ENCODE peak calls at places on chromosomes 4 and X, in six cellular contexts. J is T-helper 2 cell; G is NCI-H446 treated with DMSO at 0.1 percent for 48 hours; H is central memory CD4-positive, alpha-beta T cell; Z is CD8-positive, alpha-beta T cell; T is BE2C. R is an unnamed sample.
A peak's percentile ranks its signal among the peaks of the same experiment; 100 is the strongest.

GRCh38 chrX:18422886-18423285 is 2.5 kb upstream of the CDKL5 start:
- DNase-seq in J (no peak), T (no peak), Z (no peak), H (no peak), G (no peak), R (no peak)

GRCh38 chr4:8192748-8193738 is 6.0 kb upstream of the SH3TC1 start:
- DNase-seq in G (no peak), Z (no peak), T (peak; percentile 83), J (no peak), H (no peak), R (peak; percentile 64)

GRCh38 chr4:140054861-140055260 is 99.1 kb downstream of the MAML3 start:
- DNase-seq in Z (no peak), T (no peak), G (no peak), J (no peak), H (no peak), R (no peak)

GRCh38 chr4:77878176-77878575 is 15.5 kb downstream of the MRPL1 start:
- DNase-seq in H (no peak), T (no peak), J (no peak), G (no peak), Z (no peak), R (peak; percentile 70)

GRCh38 chr4:77954690-77955089 is 92.1 kb downstream of the MRPL1 start:
- DNase-seq in Z (no peak), J (no peak), H (no peak), G (no peak), T (no peak), R (no peak)

GRCh38 chr4:1534076-1534872 is 128.0 kb upstream of the NKX1-1 start:
- DNase-seq in H (no peak), G (no peak), Z (no peak), T (no peak), J (no peak), R (no peak)

GRCh38 chr4:128468485-128468989 is 180.9 kb upstream of the PGRMC2 start:
- DNase-seq in H (no peak), J (no peak), T (peak; percentile 57), Z (no peak), G (peak; percentile 52), R (peak; percentile 96)

GRCh38 chr4:111628437-111628836 is 516.8 kb upstream of the FAM241A start:
- DNase-seq in T (no peak), H (no peak), Z (no peak), G (no peak), J (no peak), R (no peak)

GRCh38 chrX:47802589-47802988 is 34.1 kb upstream of the ZNF81 start:
- DNase-seq in Z (no peak), H (no peak), J (no peak), T (peak; percentile 23), G (no peak), R (peak; percentile 43)

GRCh38 chr4:81162752-81163458 is 52.1 kb downstream of the PRKG2 start:
- DNase-seq in Z (no peak), T (no peak), H (no peak), J (no peak), G (no peak), R (no peak)

GRCh38 chr4:88672987-88673386 is 24.6 kb downstream of the NAP1L5 start:
- DNase-seq in J (no peak), H (no peak), T (peak; percentile 35), Z (no peak), G (no peak), R (peak; percentile 41)

GRCh38 chr4:17578482-17578891 is 1.5 kb downstream of the LAP3 start:
- DNase-seq in G (no peak), J (no peak), Z (no peak), H (peak; percentile 3), T (no peak), R (no peak)

GRCh38 chr4:71867598-71867997 is 83.7 kb upstream of the GC start:
- DNase-seq in H (no peak), J (no peak), T (no peak), Z (no peak), G (no peak), R (peak; percentile 4)

GRCh38 chr4:53576676-53577372 is 14.5 kb downstream of the LNX1 start:
- DNase-seq in G (no peak), T (no peak), J (no peak), H (no peak), Z (no peak), R (no peak)

GRCh38 chr4:186760576-186760975 is 36.9 kb upstream of the FAT1 start:
- DNase-seq in T (no peak), H (no peak), G (no peak), J (no peak), Z (no peak), R (peak; percentile 99)

GRCh38 chrX:115559672-115560071 is 1.3 kb upstream of the PLS3 start:
- DNase-seq in G (no peak), T (no peak), H (no peak), J (no peak), Z (no peak), R (peak; percentile 78)

GRCh38 chr4:2075987-2076907 is 17.1 kb downstream of the NAT8L start:
- DNase-seq in Z (no peak), G (no peak), T (no peak), J (no peak), H (no peak), R (no peak)

GRCh38 chr4:91990726-91991125 is 313.0 kb upstream of the GRID2 start:
- DNase-seq in T (no peak), H (no peak), G (no peak), J (no peak), Z (no peak), R (no peak)

GRCh38 chr4:172982151-172982590 is 186.4 kb upstream of the GALNT7 start:
- DNase-seq in J (no peak), H (no peak), T (no peak), G (no peak), Z (no peak), R (peak; percentile 88)

GRCh38 chrX:2327423-2327822 is 173.4 kb downstream of the DHRSX start:
- DNase-seq in J (no peak), H (no peak), Z (no peak), G (no peak), T (no peak), R (no peak)

GRCh38 chr4:1247811-1248261 is 1.1 kb downstream of the CTBP1 start:
- DNase-seq in G (no peak), J (no peak), T (no peak), H (peak; percentile 71), Z (no peak), R (no peak)

GRCh38 chr4:169305651-169306050 is 34.9 kb upstream of the SH3RF1 start:
- DNase-seq in J (no peak), Z (no peak), G (peak; percentile 11), T (no peak), H (no peak), R (peak; percentile 30)

GRCh38 chrX:11462136-11462535 is 168.9 kb downstream of the AMELX start:
- DNase-seq in G (no peak), T (no peak), H (no peak), J (no peak), Z (no peak), R (peak; percentile 70)

GRCh38 chr4:86960557-86960959 is 25.7 kb downstream of the AFF1 start:
- DNase-seq in J (no peak), T (no peak), G (no peak), H (no peak), Z (no peak), R (peak; percentile 53)

GRCh38 chrX:12304261-12304660 is 166.0 kb downstream of the FRMPD4 start:
- DNase-seq in H (no peak), G (no peak), J (no peak), T (no peak), Z (no peak), R (no peak)

GRCh38 chrX:18389968-18390367 is 35.4 kb upstream of the CDKL5 start:
- DNase-seq in Z (no peak), H (no peak), G (no peak), J (no peak), T (no peak), R (no peak)

GRCh38 chr4:25756503-25756902 is 100.9 kb downstream of the SLC34A2 start:
- DNase-seq in Z (no peak), G (no peak), J (no peak), H (no peak), T (no peak), R (peak; percentile 91)

GRCh38 chr4:55757356-55758024 is 62.1 kb upstream of the EXOC1L start:
- DNase-seq in J (no peak), T (no peak), Z (no peak), G (no peak), H (no peak), R (peak; percentile 2)

GRCh38 chrX:105821471-105822081 is 763 bp upstream of the NRK start:
- DNase-seq in J (no peak), T (no peak), Z (no peak), H (no peak), G (no peak), R (peak; percentile 40)

GRCh38 chr4:180617203-180617602 is 1626.0 kb upstream of the TENM3 start:
- DNase-seq in G (no peak), Z (no peak), H (no peak), J (no peak), T (peak; percentile 31), R (peak; percentile 66)

GRCh38 chr4:53490965-53491622 is 100.2 kb downstream of the LNX1 start:
- DNase-seq in J (no peak), Z (no peak), T (peak; percentile 19), G (peak; percentile 25), H (no peak), R (peak; percentile 79)

GRCh38 chr4:5747746-5748365 is 36.9 kb downstream of the EVC start:
- DNase-seq in T (no peak), H (no peak), J (no peak), G (no peak), Z (no peak), R (peak; percentile 88)

GRCh38 chrX:47091149-47091775 is 13.0 kb downstream of the RGN start:
- DNase-seq in H (no peak), Z (no peak), J (no peak), T (no peak), G (no peak), R (peak; percentile 59)

GRCh38 chr4:137909910-137910309 is 332.2 kb downstream of the SLC7A11 start:
- DNase-seq in H (no peak), T (peak; percentile 93), Z (no peak), J (no peak), G (peak; percentile 36), R (no peak)